ENCODE peak calls at places on chromosomes 7 and 10, in seven cellular contexts. H is endothelial cell; V is stimulated activated CD4-positive, alpha-beta T cell treated with anti-CD3 and anti-CD28 coated beads, Interleukin-2, amount 100 ng/mL, for 48 hours; S is stimulated activated CD8-positive, alpha-beta memory T cell treated with anti-CD3 and anti-CD28 coated beads, Interleukin-15, amount 100 ng/mL, for 24 hours; E is A549; Q is MV-4-11; B is Right ventricle myocardium superior. U is an unnamed sample.

GRCh38 chr10:48227213-48227612 is 47.3 kb downstream of the FRMPD2 start:
- DNase-seq in H (no peak), V (no peak), S (no peak), E (no peak), Q (no peak), B (no peak), U (no peak)

GRCh38 chr7:114988755-114989154 is 66.9 kb downstream of the MDFIC start:
- DNase-seq in H (no peak), V (no peak), S (no peak), E (peak), Q (no peak), B (peak), U (no peak)

GRCh38 chr7:100465702-100466311 is 1.7 kb upstream of the SPACDR start:
- DNase-seq in H (peak), V (no peak), S (no peak), E (peak), Q (peak), B (peak), U (no peak)

GRCh38 chr7:80309971-80310549 is 175.4 kb downstream of the GNAI1 start:
- DNase-seq in H (no peak), V (no peak), S (no peak), E (no peak), Q (no peak), B (no peak), U (no peak)

GRCh38 chr10:33822774-33823173 is 488.3 kb upstream of the NRP1 start:
- DNase-seq in H (no peak), V (no peak), S (no peak), E (no peak), Q (no peak), B (no peak), U (no peak)

GRCh38 chr10:79105818-79106217 is 37.1 kb downstream of the ZMIZ1 start:
- DNase-seq in H (no peak), V (no peak), S (no peak), E (no peak), Q (no peak), B (peak), U (no peak)

GRCh38 chr7:43431020-43431595 is 151.8 kb upstream of the STK17A start:
- DNase-seq in H (no peak), V (no peak), S (no peak), E (no peak), Q (no peak), B (no peak), U (no peak)

GRCh38 chr10:11009471-11010308 is 8.0 kb upstream of the CELF2 start:
- DNase-seq in H (no peak), V (no peak), S (no peak), E (no peak), Q (no peak), B (no peak), U (no peak)

GRCh38 chr7:137981175-137981574 is 20.7 kb downstream of the CREB3L2 start:
- DNase-seq in H (no peak), V (no peak), S (no peak), E (peak), Q (no peak), B (no peak), U (no peak)